ENCODE peak calls at places on chromosomes 4 and X, in six cellular contexts. H, B, D, O, Y and R are unnamed samples.

GRCh38 chrX:123432362-123433150 is 248.5 kb downstream of the GRIA3 start:
- DNase-seq in H (peak), B (peak), D (no peak), O (no peak), Y (no peak), R (peak)

GRCh38 chr4:119690871-119691270 is 62.3 kb upstream of the PDE5A start:
- DNase-seq in H (no peak), B (peak), D (no peak), O (no peak), Y (peak), R (peak)

GRCh38 chr4:53847935-53848334 is 216.5 kb downstream of the CHIC2 start:
- DNase-seq in H (no peak), B (no peak), D (no peak), O (no peak), Y (no peak), R (no peak)

GRCh38 chrX:20042221-20042620 is 51.4 kb upstream of the BCLAF3 start:
- DNase-seq in H (peak), B (peak), D (no peak), O (no peak), Y (no peak), R (no peak)

GRCh38 chr4:179007758-179008157 is 1565.5 kb upstream of the AGA start:
- DNase-seq in H (no peak), B (no peak), D (peak), O (no peak), Y (no peak), R (peak)

GRCh38 chrX:1224954-1225353 is 12.5 kb upstream of the CRLF2 start:
- DNase-seq in H (no peak), B (no peak), D (peak), O (no peak), Y (no peak), R (peak)

GRCh38 chr4:40190880-40191815 is 5.7 kb upstream of the RHOH start:
- DNase-seq in H (no peak), B (peak), D (no peak), O (no peak), Y (peak), R (peak)

GRCh38 chr4:63717384-63717783 is 691.9 kb downstream of the TECRL start:
- DNase-seq in H (peak), B (peak), D (peak), O (peak), Y (no peak), R (peak)

GRCh38 chr4:17103231-17103630 is 204.8 kb upstream of the LDB2 start:
- DNase-seq in H (peak), B (no peak), D (no peak), O (no peak), Y (no peak), R (no peak)

GRCh38 chr4:52838729-52839722 is 23.1 kb upstream of the RASL11B start:
- DNase-seq in H (no peak), B (no peak), D (no peak), O (no peak), Y (no peak), R (no peak)

GRCh38 chrX:115177941-115178340 is 11.3 kb upstream of the RBMXL3 start:
- DNase-seq in H (peak), B (no peak), D (no peak), O (no peak), Y (no peak), R (no peak)
- TF ChIP-seq EZH2phosphoT487 in H (no peak), B (no peak), D (no peak), O (no peak), Y (no peak), R (no peak)

GRCh38 chr4:30836231-30836630 is 116.1 kb downstream of the PCDH7 start:
- DNase-seq in H (no peak), B (no peak), D (no peak), O (no peak), Y (no peak), R (no peak)
- H3K4me2 ChIP-seq in H (no peak), B (no peak), D (no peak), O (no peak), Y (no peak), R (no peak)

GRCh38 chr4:2961411-2962098 is 1.7 kb downstream of the NOP14 start:
- DNase-seq in H (peak), B (no peak), D (peak), O (peak), Y (peak), R (no peak)
- H3K4me3 ChIP-seq in H (peak), B (peak), D (peak), O (peak), Y (peak), R (peak)

GRCh38 chr4:183659029-183659870 is at the start of the genes RWDD4 and TRAPPC11:
- DNase-seq in H (peak), B (peak), D (peak), O (peak), Y (peak), R (peak)

GRCh38 chr4:183658362-183659028 is 490 bp downstream of the RWDD4 start:
- DNase-seq in H (peak), B (peak), D (peak), O (peak), Y (peak), R (no peak)

GRCh38 chr4:183659919-183660318 is 826 bp downstream of the TRAPPC11 start:
- DNase-seq in H (peak), B (peak), D (peak), O (peak), Y (no peak), R (no peak)

GRCh38 chr4:183657564-183657963 is 1.4 kb downstream of the RWDD4 start:
- DNase-seq in H (peak), B (no peak), D (no peak), O (no peak), Y (peak), R (no peak)
- TF ChIP-seq EZH2phosphoT487 in H (no peak), B (no peak), D (no peak), O (no peak), Y (no peak), R (no peak)

GRCh38 chr4:184962125-184962638 is 56.1 kb upstream of the HELT start:
- DNase-seq in H (no peak), B (no peak), D (no peak), O (no peak), Y (no peak), R (no peak)

GRCh38 chr4:184959309-184959708 is 59.0 kb upstream of the HELT start:
- DNase-seq in H (no peak), B (no peak), D (no peak), O (no peak), Y (no peak), R (no peak)

GRCh38 chr4:184961693-184962092 is 56.6 kb upstream of the HELT start:
- DNase-seq in H (no peak), B (no peak), D (no peak), O (no peak), Y (no peak), R (no peak)

GRCh38 chr4:184959786-184960185 is 58.5 kb upstream of the HELT start:
- DNase-seq in H (no peak), B (peak), D (no peak), O (no peak), Y (no peak), R (no peak)

DNA sequence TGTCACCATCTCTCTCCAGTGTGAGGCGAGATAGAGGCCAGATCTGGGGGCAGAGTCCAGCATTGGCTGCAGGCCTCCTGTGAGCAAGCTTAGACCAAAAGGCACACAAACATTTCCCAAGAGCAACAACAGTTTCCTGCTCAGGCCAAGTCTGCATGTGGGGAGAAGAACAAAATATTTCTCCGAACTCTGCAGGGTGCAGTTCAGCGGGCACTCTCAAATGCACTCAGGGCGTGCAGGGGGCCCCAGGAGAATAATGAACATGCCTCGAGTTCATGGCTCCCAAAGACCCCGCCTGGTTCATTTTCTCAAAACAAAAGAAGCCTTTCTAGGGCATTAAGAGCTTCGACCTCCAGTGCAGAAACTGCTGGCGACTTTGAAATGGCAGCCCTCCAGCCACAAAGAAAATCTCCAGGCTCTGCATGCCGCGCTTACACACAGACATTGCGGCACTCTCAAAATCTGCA is 57.8 kb upstream of the HELT start:
- DNase-seq in H (no peak), B (no peak), D (no peak), O (no peak), Y (no peak), R (no peak)
- H3K4me2 ChIP-seq in H (no peak), B (no peak), D (no peak), O (no peak), Y (no peak), R (no peak)

DNA sequence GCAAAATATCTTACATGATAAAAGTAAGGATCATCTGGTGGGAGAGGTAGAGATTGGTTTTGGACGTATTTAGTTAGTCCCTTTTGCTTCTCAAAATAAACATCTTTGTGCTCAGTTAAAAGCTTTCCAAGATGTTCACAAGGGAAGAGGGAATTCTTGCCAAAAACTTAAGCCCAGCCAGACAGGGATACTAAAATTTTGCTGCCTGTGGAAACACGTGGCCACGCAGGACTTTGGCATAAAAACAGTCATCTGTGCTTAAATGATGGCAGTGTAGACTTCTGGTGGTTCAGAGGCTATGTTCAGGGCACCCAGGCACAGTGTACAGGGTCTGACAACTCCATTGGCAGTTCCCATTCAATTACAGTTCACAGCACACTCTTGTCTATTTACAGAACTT is 93.2 kb upstream of the JADE1 start:
- DNase-seq in H (no peak), B (no peak), D (no peak), O (no peak), Y (no peak), R (no peak)
- H3K4me3 ChIP-seq in H (no peak), B (no peak), D (no peak), O (no peak), Y (no peak), R (no peak)